ENCODE peak calls at places on chromosomes 7 and 10, in nine cellular contexts. B is MM.1S, S is neural progenitor cell, H is H9, I is mesenchymal stem cell, C is neuronal stem cell, K is HCT116, L is fibroblast of lung, E is IMR-90. M is an unnamed sample.

GRCh38 chr10:75062191-75062849 is 49.1 kb upstream of the SAMD8 start:
- DNase-seq in E (peak), L (peak), C (no peak), S (no peak), H (no peak), I (no peak), B (no peak), K (no peak), M (no peak)

GRCh38 chr10:119768455-119769094 is 42.7 kb downstream of the INPP5F start:
- DNase-seq in E (peak), L (no peak), S (no peak), H (no peak), C (no peak), B (no peak), K (no peak), I (no peak), M (no peak)

GRCh38 chr10:3754727-3755439 is 30.1 kb downstream of the KLF6 start:
- DNase-seq in S (no peak), H (peak), L (peak), B (no peak), C (no peak), K (peak), I (peak), E (peak), M (no peak)

GRCh38 chr10:102241444-102242117 is at the start of gene PITX3:
- DNase-seq in E (peak), S (peak), K (peak), I (peak), B (peak), C (peak), H (peak), L (peak), M (no peak)

GRCh38 chr10:13613519-13613918 is 26.8 kb downstream of the PRPF18 start:
- DNase-seq in S (peak), L (peak), C (no peak), B (no peak), K (no peak), E (peak), I (peak), H (no peak), M (no peak)

GRCh38 chr10:122515588-122516231 is 44.8 kb upstream of the DMBT1 start:
- DNase-seq in I (no peak), K (no peak), L (peak), H (no peak), S (no peak), B (no peak), C (no peak), E (peak), M (peak)

GRCh38 chr7:148436571-148436970 is 154.0 kb upstream of the C7orf33 start:
- DNase-seq in E (no peak), L (no peak), H (no peak), K (no peak), B (no peak), S (no peak), I (no peak), C (no peak), M (no peak)

GRCh38 chr7:159197066-159197975 is 52.7 kb upstream of the VIPR2 start:
- DNase-seq in I (no peak), B (peak), C (peak), S (peak), K (no peak), E (no peak), H (peak), L (no peak), M (peak)

GRCh38 chr7:117259626-117260025 is 63.2 kb downstream of the WNT2 start:
- DNase-seq in E (peak), C (no peak), H (no peak), L (peak), I (peak), K (no peak), S (no peak), B (no peak), M (no peak)

GRCh38 chr10:83930-84530 is 34.9 kb upstream of the TUBB8 start:
- DNase-seq in I (no peak), H (no peak), B (no peak), S (no peak), E (no peak), K (no peak), C (no peak), L (no peak), M (no peak)

GRCh38 chr10:107653832-107654287 is 489.4 kb upstream of the SORCS1 start:
- DNase-seq in I (peak), L (no peak), B (peak), E (peak), H (no peak), K (no peak), S (no peak), C (no peak), M (no peak)

GRCh38 chr7:106561151-106561550 is 99.8 kb downstream of the CCDC71L start:
- DNase-seq in H (no peak), L (no peak), S (no peak), B (no peak), E (no peak), K (no peak), I (no peak), C (no peak), M (no peak)

GRCh38 chr10:124286621-124287020 is 132.1 kb downstream of the OAT start:
- DNase-seq in S (no peak), B (no peak), K (no peak), E (no peak), C (no peak), H (no peak), I (no peak), L (no peak), M (no peak)

GRCh38 chr10:82572686-82573226 is 697.8 kb downstream of the NRG3 start:
- DNase-seq in H (no peak), K (no peak), S (peak), L (no peak), I (no peak), E (no peak), B (no peak), C (peak), M (no peak)

GRCh38 chr10:79322616-79323566 is 24.4 kb upstream of the PPIF start:
- DNase-seq in E (peak), L (peak), K (no peak), S (no peak), H (no peak), B (no peak), I (peak), C (no peak), M (peak)

GRCh38 chr7:15889501-15889900 is 203.0 kb upstream of the MEOX2 start:
- DNase-seq in K (peak), I (peak), L (no peak), B (no peak), C (no peak), S (peak), H (peak), E (no peak), M (no peak)

GRCh38 chr7:79410345-79410744 is 43.1 kb downstream of the MAGI2 start:
- DNase-seq in E (peak), B (no peak), C (no peak), S (no peak), H (no peak), K (no peak), L (no peak), I (no peak), M (no peak)

GRCh38 chr7:148697256-148697841 is 1.4 kb upstream of the CUL1 start:
- DNase-seq in E (peak), K (no peak), I (peak), L (peak), S (no peak), H (no peak), B (no peak), C (no peak), M (no peak)

GRCh38 chr7:114944742-114945625 is 23.1 kb downstream of the MDFIC start:
- DNase-seq in B (no peak), I (peak), C (peak), L (peak), K (no peak), H (peak), S (peak), E (peak), M (no peak)

GRCh38 chr10:123800299-123800698 is 91.3 kb downstream of the CPXM2 start:
- DNase-seq in S (no peak), E (no peak), I (no peak), L (peak), K (no peak), B (no peak), H (no peak), C (no peak), M (no peak)

GRCh38 chr10:76550806-76551205 is 1086.8 kb downstream of the KCNMA1 start:
- DNase-seq in L (no peak), I (peak), K (no peak), E (peak), C (no peak), H (no peak), S (no peak), B (no peak), M (no peak)
- H3K9ac ChIP-seq in L (no peak), I (no peak), K (no peak), E (no peak), C (no peak), H (no peak), S (no peak), B (no peak), M (no peak)

DNA sequence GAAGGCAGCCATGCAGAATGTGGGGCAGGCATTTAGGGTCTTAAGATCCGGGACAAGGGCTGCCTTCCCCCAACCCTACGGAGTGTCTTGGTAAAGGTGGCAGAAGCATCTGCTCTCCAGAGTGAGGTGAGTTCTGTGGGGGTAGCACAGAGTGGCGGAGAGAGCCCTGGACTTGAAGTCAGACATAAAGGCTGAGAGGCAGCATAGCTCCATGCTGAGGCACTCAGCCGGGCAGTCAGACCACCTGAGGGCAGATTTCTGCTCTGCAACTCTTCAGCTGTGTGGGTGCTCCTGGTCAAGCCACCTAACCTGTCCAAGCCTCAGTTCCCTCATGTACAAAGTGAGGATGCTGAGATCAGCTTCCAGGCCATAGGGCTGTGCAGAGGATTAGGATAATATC is 81.0 kb downstream of the CRTAC1 start:
- DNase-seq in S (no peak), E (no peak), L (no peak), C (no peak), I (no peak), B (no peak), K (no peak), H (no peak), M (no peak)
- H2AFZ ChIP-seq in S (no peak), E (no peak), L (no peak), C (no peak), I (no peak), B (no peak), K (no peak), H (no peak), M (no peak)

GRCh38 chr7:39606352-39606751 is 17.0 kb upstream of the RALA start:
- DNase-seq in I (no peak), B (no peak), S (no peak), C (no peak), E (no peak), K (no peak), H (no peak), L (no peak), M (no peak)
- H3K27ac ChIP-seq in I (no peak), B (no peak), S (no peak), C (no peak), E (no peak), K (no peak), H (no peak), L (no peak), M (no peak)

GRCh38 chr7:151018421-151019129 is 5.7 kb downstream of the ATG9B start:
- DNase-seq in B (no peak), E (no peak), L (peak), C (no peak), K (no peak), I (peak), H (peak), S (peak), M (no peak)

GRCh38 chr7:151016942-151017341 is 7.4 kb downstream of the ATG9B start:
- DNase-seq in S (no peak), C (no peak), L (no peak), B (no peak), H (no peak), K (no peak), I (no peak), E (no peak), M (peak)

GRCh38 chr7:151017953-151018420 is 6.3 kb downstream of the ATG9B start:
- DNase-seq in E (peak), I (peak), C (peak), S (peak), B (peak), K (no peak), H (peak), L (peak), M (peak)

GRCh38 chr7:151016505-151016904 is 7.8 kb downstream of the ATG9B start:
- DNase-seq in K (no peak), B (no peak), S (no peak), I (no peak), L (no peak), E (no peak), C (no peak), H (no peak), M (no peak)

GRCh38 chr7:151017370-151017952 is 6.8 kb downstream of the ATG9B start:
- DNase-seq in C (no peak), K (no peak), H (no peak), E (no peak), S (no peak), B (no peak), I (no peak), L (no peak), M (no peak)
- H3K9ac ChIP-seq in C (peak), K (no peak), H (no peak), E (no peak), S (no peak), B (no peak), I (no peak), L (no peak), M (peak)

M was measured in DND-41.